ENCODE peak calls at places on chromosomes 6 and 20, in eight cellular contexts. X is HepG2, T is colonic mucosa, O is OCI-LY7, R is A673, U is AG04450, E is BE2C, F is fibroblast of mammary gland. V is an unnamed sample.

GRCh38 chr20:12531626-12532025 is 477.1 kb upstream of the SPTLC3 start:
- DNase-seq in E (no peak), O (no peak), F (no peak), U (no peak), X (no peak), T (no peak), R (no peak), V (no peak)

GRCh38 chr20:41577129-41578009 is 40.8 kb downstream of the CHD6 start:
- DNase-seq in R (no peak), X (peak), E (no peak), O (no peak), U (no peak), T (no peak), F (no peak), V (no peak)

GRCh38 chr6:34295721-34296120 is 46.9 kb upstream of the SMIM29 start:
- DNase-seq in E (no peak), F (no peak), R (no peak), T (no peak), X (no peak), O (peak), U (peak), V (peak)

GRCh38 chr6:164018127-164018526 is 603.6 kb downstream of the QKI start:
- DNase-seq in E (no peak), T (no peak), F (no peak), R (no peak), O (no peak), U (no peak), X (no peak), V (no peak)

GRCh38 chr6:157263881-157264397 is 59.4 kb downstream of the TMEM242 start:
- DNase-seq in E (no peak), U (no peak), F (no peak), O (no peak), T (no peak), X (no peak), R (no peak), V (no peak)

GRCh38 chr6:143449082-143449481 is 1.4 kb downstream of the ADAT2 start:
- DNase-seq in R (no peak), F (no peak), U (no peak), X (no peak), E (no peak), T (no peak), O (no peak), V (no peak)

GRCh38 chr6:113351183-113351834 is 505.8 kb upstream of the MARCKS start:
- DNase-seq in R (no peak), F (peak), X (no peak), O (no peak), E (no peak), T (no peak), U (peak), V (peak)

GRCh38 chr6:160931378-160932343 is 59.9 kb upstream of the MAP3K4 start:
- DNase-seq in T (no peak), U (no peak), O (no peak), X (no peak), R (no peak), E (no peak), F (peak), V (no peak)

GRCh38 chr6:82365011-82365751 is 1.6 kb downstream of the TPBG start:
- DNase-seq in R (peak), U (no peak), T (peak), E (peak), F (no peak), O (no peak), X (no peak), V (peak)

GRCh38 chr20:62961310-62961783 is 8.8 kb downstream of the SLC17A9 start:
- DNase-seq in U (no peak), E (peak), O (no peak), R (no peak), X (no peak), F (no peak), T (no peak), V (no peak)

GRCh38 chr20:20527661-20528060 is 159.8 kb downstream of the INSM1 start:
- DNase-seq in T (no peak), U (no peak), X (no peak), R (no peak), F (no peak), O (no peak), E (no peak), V (no peak)

GRCh38 chr20:18058661-18059467 is 1.1 kb upstream of the OVOL2 start:
- DNase-seq in U (no peak), O (no peak), X (no peak), E (no peak), R (no peak), T (peak), F (no peak), V (no peak)

GRCh38 chr20:38355161-38356012 is 9.1 kb downstream of the LBP start:
- DNase-seq in U (no peak), T (no peak), R (peak), X (no peak), O (peak), F (no peak), E (no peak), V (no peak)

GRCh38 chr6:169075211-169075621 is 178.4 kb downstream of the THBS2 start:
- DNase-seq in U (peak), X (no peak), F (peak), R (no peak), T (peak), O (no peak), E (no peak), V (peak)

GRCh38 chr6:1604347-1604990 is 5.2 kb upstream of the FOXC1 start:
- DNase-seq in X (peak), E (peak), O (peak), F (no peak), U (no peak), T (peak), R (peak), V (peak)

GRCh38 chr6:27532820-27533538 is 60.1 kb upstream of the ZNF184 start:
- DNase-seq in R (no peak), T (no peak), E (no peak), F (peak), U (no peak), O (no peak), X (no peak), V (peak)

GRCh38 chr6:34179106-34179720 is 33.3 kb upstream of the GRM4 start:
- DNase-seq in O (no peak), R (no peak), X (no peak), T (no peak), F (no peak), U (no peak), E (no peak), V (no peak)

GRCh38 chr20:34571753-34572152 is 13.2 kb downstream of the MAP1LC3A start:
- DNase-seq in X (no peak), R (no peak), U (no peak), E (no peak), T (no peak), F (no peak), O (no peak), V (no peak)
- H3K4me3 ChIP-seq in X (no peak), R (no peak), U (no peak), E (no peak), T (no peak), F (no peak), O (no peak), V (no peak)

GRCh38 chr6:117617766-117618035 is 15.4 kb upstream of the GOPC start:
- DNase-seq in F (no peak), E (no peak), O (no peak), U (no peak), X (no peak), R (no peak), T (no peak), V (no peak)
- TF ChIP-seq CTCF in F (no peak), E (no peak), O (no peak), U (no peak), X (no peak), R (no peak), T (no peak), V (no peak)

DNA sequence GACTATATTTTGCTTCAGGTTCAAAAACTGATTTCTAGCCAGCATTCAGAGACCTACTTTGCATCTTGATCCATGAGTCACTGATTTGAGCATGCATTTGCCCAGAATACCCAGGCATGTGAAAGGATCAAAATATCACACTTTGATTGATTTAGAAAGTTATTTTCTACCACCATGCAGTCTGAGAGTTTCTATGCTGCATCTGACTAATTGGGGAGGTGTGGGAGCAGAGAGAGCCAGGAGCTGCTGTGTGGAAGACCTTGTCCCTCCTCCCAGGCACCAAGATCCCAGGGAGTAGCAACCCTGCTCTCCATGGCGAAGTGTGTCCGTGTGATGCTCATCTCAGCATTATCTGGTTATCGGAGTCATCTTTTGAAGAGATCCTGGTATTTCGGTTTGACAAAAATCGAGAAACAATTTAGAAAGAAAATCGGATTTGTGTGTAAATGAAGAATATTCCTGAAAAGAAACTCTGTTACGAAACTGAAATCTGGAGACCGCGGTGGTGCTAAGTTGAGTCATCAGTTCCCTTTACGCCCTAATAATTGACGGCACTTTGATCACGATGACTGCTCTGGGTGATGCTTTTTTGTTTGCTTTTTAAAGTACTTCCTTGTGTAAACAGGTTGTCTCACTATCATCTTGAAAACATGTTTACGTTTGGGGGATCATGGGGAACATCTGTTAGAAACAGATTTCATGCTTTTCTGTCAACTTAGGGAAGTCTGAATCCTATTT is 193.4 kb downstream of the BACH2 start:
- DNase-seq in O (no peak), T (no peak), U (peak), R (no peak), X (peak), E (no peak), F (no peak), V (no peak)
- H3K4me3 ChIP-seq in O (no peak), T (no peak), U (no peak), R (no peak), X (no peak), E (no peak), F (no peak), V (no peak)

GRCh38 chr6:122028933-122029332 is 370.5 kb upstream of the HSF2 start:
- DNase-seq in R (no peak), X (no peak), U (no peak), T (no peak), F (no peak), O (no peak), E (no peak), V (no peak)

GRCh38 chr6:122035193-122035592 is 364.3 kb upstream of the HSF2 start:
- DNase-seq in T (no peak), O (no peak), U (no peak), X (no peak), E (no peak), R (no peak), F (peak), V (no peak)

DNA sequence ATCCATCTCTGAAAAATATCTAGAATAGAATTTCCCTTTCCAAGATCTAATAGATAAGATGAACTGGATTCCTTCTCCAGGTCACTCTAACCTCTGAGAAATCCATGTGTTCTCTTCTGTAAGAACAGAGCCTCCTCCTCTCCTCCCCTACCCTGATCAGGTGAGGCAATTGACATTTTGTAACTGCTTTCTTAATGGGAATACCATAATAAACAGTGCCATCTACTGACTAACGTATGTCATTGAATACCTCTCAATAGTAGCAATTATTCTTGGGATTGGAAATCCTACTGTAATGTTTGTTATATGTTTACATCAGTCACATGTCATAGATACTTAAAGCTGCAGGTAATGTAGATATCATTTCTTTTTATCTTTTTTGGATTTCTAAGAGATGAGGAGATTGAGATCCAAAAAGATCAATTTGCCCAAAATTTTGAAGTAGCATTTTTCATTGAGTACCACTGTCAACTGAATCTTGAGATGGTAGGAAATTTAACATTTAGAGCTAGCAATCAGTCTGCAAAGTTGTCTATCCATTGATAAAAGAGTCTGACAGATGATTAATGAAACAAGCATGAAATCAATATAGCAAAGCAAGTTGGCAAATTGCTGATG is 365.8 kb upstream of the HSF2 start:
- DNase-seq in R (peak), X (peak), O (peak), E (no peak), U (peak), F (peak), T (no peak), V (peak)
- TF ChIP-seq CTCF in R (peak), X (peak), O (peak), E (peak), U (peak), F (peak), T (peak), V (peak)

GRCh38 chr6:14017626-14018475 is 93.1 kb downstream of the RNF182 start:
- DNase-seq in F (no peak), X (no peak), R (no peak), U (no peak), T (no peak), E (no peak), O (no peak), V (no peak)
- H3K4me3 ChIP-seq in F (no peak), X (no peak), R (no peak), U (no peak), T (no peak), E (no peak), O (no peak), V (no peak)

GRCh38 chr6:37489697-37490336 is 9.9 kb downstream of the CCDC167 start:
- DNase-seq in T (no peak), O (peak), F (peak), R (no peak), X (peak), E (peak), U (no peak), V (no peak)
- TF ChIP-seq CTCF in T (no peak), O (peak), F (peak), R (no peak), X (peak), E (peak), U (peak), V (peak)